ENCODE peak calls at places on chromosomes 7 and 10, in ten cellular contexts. Z, I, J, K, A, S, F, W, U and O are unnamed samples.
A peak's percentile ranks its signal among the peaks of the same experiment; 100 is the strongest.

GRCh38 chr10:11724938-11725776 is 17.0 kb upstream of the ECHDC3 start:
- DNase-seq in Z (no peak), I (peak; percentile 74), J (peak; percentile 83), K (peak; percentile 63), A (no peak), S (peak; percentile 76), F (no peak), W (peak; percentile 83), U (no peak), O (no peak)

GRCh38 chr10:52615756-52616419 is 156.7 kb downstream of the MBL2 start:
- DNase-seq in Z (no peak), I (peak; percentile 9), J (no peak), K (peak; percentile 40), A (no peak), S (no peak), F (no peak), W (no peak), U (no peak), O (no peak)

GRCh38 chr7:18521236-18521589 is 25.7 kb downstream of the HDAC9 start:
- DNase-seq in Z (no peak), I (no peak), J (no peak), K (no peak), A (no peak), S (no peak), F (no peak), W (no peak), U (no peak), O (no peak)

GRCh38 chr10:3729397-3729796 is 55.6 kb downstream of the KLF6 start:
- DNase-seq in Z (no peak), I (peak; percentile 47), J (no peak), K (peak; percentile 23), A (no peak), S (peak; percentile 41), F (no peak), W (peak; percentile 38), U (no peak), O (no peak)

GRCh38 chr10:61961278-61961677 is 59.8 kb downstream of the ARID5B start:
- DNase-seq in Z (no peak), I (no peak), J (peak; percentile 23), K (no peak), A (no peak), S (no peak), F (no peak), W (no peak), U (no peak), O (no peak)

GRCh38 chr7:105439174-105439893 is 50.6 kb upstream of the SRPK2 start:
- DNase-seq in Z (peak; percentile 90), I (peak; percentile 68), J (no peak), K (peak; percentile 76), A (no peak), S (peak; percentile 34), F (no peak), W (peak; percentile 72), U (no peak), O (no peak)

GRCh38 chr10:43353495-43354324 is 17.7 kb upstream of the FXYD4 start:
- DNase-seq in Z (no peak), I (no peak), J (no peak), K (no peak), A (no peak), S (no peak), F (no peak), W (no peak), U (no peak), O (no peak)

GRCh38 chr7:85320699-85321476 is 134.0 kb upstream of the SEMA3D start:
- DNase-seq in Z (no peak), I (no peak), J (no peak), K (no peak), A (no peak), S (no peak), F (no peak), W (no peak), U (no peak), O (no peak)

GRCh38 chr10:49398000-49398861 is 2.3 kb upstream of the DRGX start:
- DNase-seq in Z (no peak), I (peak; percentile 27), J (peak; percentile 82), K (peak; percentile 27), A (peak; percentile 83), S (peak; percentile 37), F (peak; percentile 55), W (peak; percentile 52), U (peak; percentile 64), O (peak; percentile 92)

GRCh38 chr7:69780377-69780776 is 182.1 kb downstream of the AUTS2 start:
- DNase-seq in Z (no peak), I (peak; percentile 22), J (no peak), K (no peak), A (no peak), S (no peak), F (no peak), W (peak; percentile 25), U (no peak), O (peak; percentile 26)

GRCh38 chr7:21960922-21961321 is 15.2 kb upstream of the CDCA7L start:
- DNase-seq in Z (peak; percentile 47), I (peak; percentile 68), J (no peak), K (peak; percentile 77), A (no peak), S (peak; percentile 54), F (no peak), W (peak; percentile 79), U (no peak), O (no peak)

GRCh38 chr10:58577394-58577793 is 64.7 kb downstream of the BICC1 start:
- DNase-seq in Z (peak; percentile 44), I (peak; percentile 86), J (no peak), K (peak; percentile 45), A (no peak), S (peak; percentile 85), F (no peak), W (peak; percentile 89), U (no peak), O (no peak)

GRCh38 chr7:121041516-121042148 is 53.1 kb downstream of the CPED1 start:
- DNase-seq in Z (peak; percentile 34), I (peak; percentile 37), J (no peak), K (peak; percentile 39), A (no peak), S (peak; percentile 65), F (no peak), W (no peak), U (no peak), O (no peak)

GRCh38 chr10:69861251-69862240 is 59.8 kb downstream of the COL13A1 start:
- DNase-seq in Z (peak; percentile 39), I (peak; percentile 90), J (no peak), K (peak; percentile 70), A (no peak), S (peak; percentile 85), F (no peak), W (peak; percentile 90), U (no peak), O (no peak)

GRCh38 chr10:76946268-76946667 is 691.3 kb downstream of the KCNMA1 start:
- DNase-seq in Z (no peak), I (peak; percentile 70), J (no peak), K (peak; percentile 39), A (no peak), S (peak; percentile 22), F (no peak), W (peak; percentile 72), U (no peak), O (no peak)

GRCh38 chr10:72291019-72291532 is 17.4 kb downstream of the DDIT4 start:
- DNase-seq in Z (no peak), I (no peak), J (no peak), K (no peak), A (no peak), S (no peak), F (no peak), W (no peak), U (no peak), O (no peak)

DNA sequence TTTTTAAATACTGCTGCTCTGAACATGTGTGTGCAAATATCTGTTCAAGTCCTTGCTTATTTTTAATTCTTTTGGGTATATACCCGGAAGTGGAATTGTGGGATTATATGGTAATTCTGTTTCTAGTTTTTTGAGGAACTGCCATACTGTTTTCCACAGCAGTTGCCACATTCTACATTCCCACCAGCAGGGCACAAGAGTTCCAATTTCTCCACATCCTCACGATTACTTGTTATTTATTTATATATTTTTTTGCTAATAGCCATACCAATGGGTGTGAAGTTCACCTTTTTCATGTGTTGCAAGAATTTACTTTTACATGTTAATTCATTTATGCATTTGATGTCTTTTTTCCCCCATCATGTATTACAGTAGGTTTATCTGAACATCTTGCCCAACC is 79.6 kb upstream of the CXCL12 start:
- DNase-seq in Z (no peak), I (no peak), J (no peak), K (no peak), A (no peak), S (no peak), F (no peak), W (no peak), U (no peak), O (no peak)
- TF ChIP-seq CTCF in Z (no peak), I (peak; percentile 14), J (no peak), K (no peak), A (peak; percentile 39), S (no peak), F (no peak), W (peak; percentile 9), U (no peak), O (peak; percentile 7)

GRCh38 chr10:90871279-90871760 is 454 bp upstream of the RPP30 start:
- DNase-seq in Z (no peak), I (peak; percentile 85), J (peak; percentile 50), K (peak; percentile 67), A (no peak), S (peak; percentile 86), F (no peak), W (peak; percentile 92), U (no peak), O (peak; percentile 48)
- TF ChIP-seq CTCF in Z (peak; percentile 62), I (peak; percentile 68), J (peak; percentile 61), K (peak; percentile 56), A (peak; percentile 54), S (peak; percentile 59), F (peak; percentile 65), W (peak; percentile 74), U (peak; percentile 10), O (peak; percentile 48)

DNA sequence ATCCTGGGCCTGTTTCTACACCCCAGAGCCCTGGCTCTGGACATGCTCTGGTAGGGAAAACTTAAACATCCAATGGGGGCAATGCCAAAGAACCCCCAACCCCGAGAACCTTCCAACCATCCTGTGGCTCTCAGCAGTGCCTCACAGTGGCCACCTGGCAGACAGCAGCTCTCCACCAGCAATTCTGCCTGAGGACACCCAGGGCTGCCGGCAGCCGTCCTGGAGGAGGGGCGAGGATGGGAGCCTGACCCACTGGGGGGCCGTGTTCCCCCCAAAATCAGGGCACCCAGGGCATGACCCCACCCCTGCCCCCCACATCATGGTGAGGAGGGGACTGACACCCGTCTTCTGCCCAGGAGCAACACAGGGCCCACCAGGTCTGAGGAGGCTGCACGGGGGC is 32.7 kb downstream of the DPYSL4 start:
- DNase-seq in Z (no peak), I (no peak), J (no peak), K (no peak), A (no peak), S (no peak), F (no peak), W (no peak), U (no peak), O (no peak)
- TF ChIP-seq CTCF in Z (peak; percentile 28), I (no peak), J (peak; percentile 22), K (no peak), A (no peak), S (no peak), F (peak; percentile 11), W (peak; percentile 25), U (no peak), O (no peak)

DNA sequence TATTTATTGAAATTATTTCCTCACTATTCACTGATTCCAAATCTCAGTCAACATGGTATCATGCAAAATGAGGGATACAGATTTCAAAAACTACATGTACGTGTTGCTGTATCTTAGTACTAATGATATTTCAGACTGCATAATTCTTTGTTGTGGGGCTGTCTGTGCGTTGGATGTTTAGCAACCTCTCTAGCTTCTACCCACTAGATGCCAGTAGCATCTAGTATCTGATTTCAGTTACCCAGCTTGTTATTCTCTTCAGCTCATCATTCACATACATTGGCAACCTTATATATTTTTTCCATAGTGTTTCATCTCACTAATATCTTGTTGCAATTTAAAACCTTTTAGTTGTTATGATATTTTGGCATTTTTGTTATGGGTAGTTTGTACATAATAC is 22.5 kb upstream of the WASL start:
- DNase-seq in Z (no peak), I (no peak), J (no peak), K (no peak), A (no peak), S (no peak), F (no peak), W (no peak), U (no peak), O (no peak)
- TF ChIP-seq CTCF in Z (no peak), I (no peak), J (no peak), K (no peak), A (no peak), S (no peak), F (no peak), W (no peak), U (no peak), O (no peak)